ENCODE peak calls at places on chromosome 15, in four cellular contexts. One of them, this sample, is unnamed.

GRCh38 chr15:39022532-39023305 is 458.1 kb upstream of the RASGRP1 start:
- DNase-seq in K562: no peak
- DNase-seq in SK-N-SH: no peak
- DNase-seq in H1: no peak
- DNase-seq in this sample: no peak

GRCh38 chr15:52789601-52790165 is 453 bp downstream of the ONECUT1 start:
- DNase-seq in K562: no peak
- DNase-seq in SK-N-SH: peak
- DNase-seq in H1: peak
- DNase-seq in this sample: no peak

GRCh38 chr15:62253294-62253693 is 88.2 kb upstream of the C2CD4B start:
- DNase-seq in K562: no peak
- DNase-seq in SK-N-SH: no peak
- DNase-seq in H1: no peak
- DNase-seq in this sample: no peak

GRCh38 chr15:50873935-50874353 is 34.5 kb upstream of the AP4E1 start:
- DNase-seq in K562: peak
- DNase-seq in SK-N-SH: no peak
- DNase-seq in H1: no peak
- DNase-seq in this sample: no peak

GRCh38 chr15:35281515-35281914 is 196.4 kb upstream of the NANOGP8 start:
- DNase-seq in K562: no peak
- DNase-seq in SK-N-SH: no peak
- DNase-seq in H1: no peak
- DNase-seq in this sample: no peak

GRCh38 chr15:64749167-64749566 is 26.2 kb downstream of the RBPMS2 start:
- DNase-seq in K562: no peak
- DNase-seq in SK-N-SH: no peak
- DNase-seq in H1: no peak
- DNase-seq in this sample: no peak

GRCh38 chr15:64046347-64047153 is at the start of gene DAPK2:
- DNase-seq in K562: peak
- DNase-seq in SK-N-SH: peak
- DNase-seq in H1: peak
- DNase-seq in this sample: peak

GRCh38 chr15:67242665-67243064 is 11.8 kb downstream of the AAGAB start:
- DNase-seq in K562: no peak
- DNase-seq in SK-N-SH: no peak
- DNase-seq in H1: no peak
- DNase-seq in this sample: no peak

GRCh38 chr15:61175024-61175423 is 54.1 kb downstream of the RORA start:
- DNase-seq in K562: no peak
- DNase-seq in SK-N-SH: no peak
- DNase-seq in H1: no peak
- DNase-seq in this sample: no peak

GRCh38 chr15:101539930-101540329 is 50.4 kb upstream of the PCSK6 start:
- DNase-seq in K562: no peak
- DNase-seq in SK-N-SH: no peak
- DNase-seq in H1: peak
- DNase-seq in this sample: no peak

GRCh38 chr15:65558336-65558735 is 28.1 kb downstream of the HACD3 start:
- DNase-seq in K562: no peak
- DNase-seq in SK-N-SH: no peak
- DNase-seq in H1: no peak
- DNase-seq in this sample: no peak

GRCh38 chr15:99335508-99335907 is 84.2 kb downstream of the LRRC28 start:
- DNase-seq in K562: no peak
- DNase-seq in SK-N-SH: no peak
- DNase-seq in H1: no peak
- DNase-seq in this sample: no peak

GRCh38 chr15:65416845-65417416 is 5.8 kb downstream of the IGDCC4 start:
- DNase-seq in K562: no peak
- DNase-seq in SK-N-SH: no peak
- DNase-seq in H1: peak
- DNase-seq in this sample: peak

GRCh38 chr15:66016199-66016598 is 146.9 kb downstream of the RAB11A start:
- DNase-seq in K562: no peak
- DNase-seq in SK-N-SH: no peak
- DNase-seq in H1: no peak
- DNase-seq in this sample: no peak

GRCh38 chr15:66089049-66089448 is 164.5 kb downstream of the MEGF11 start:
- DNase-seq in K562: no peak
- DNase-seq in SK-N-SH: peak
- DNase-seq in H1: no peak
- DNase-seq in this sample: no peak

GRCh38 chr15:29774900-29775299 is 47.4 kb downstream of the TJP1 start:
- DNase-seq in K562: no peak
- DNase-seq in SK-N-SH: no peak
- DNase-seq in H1: no peak
- DNase-seq in this sample: no peak

DNA sequence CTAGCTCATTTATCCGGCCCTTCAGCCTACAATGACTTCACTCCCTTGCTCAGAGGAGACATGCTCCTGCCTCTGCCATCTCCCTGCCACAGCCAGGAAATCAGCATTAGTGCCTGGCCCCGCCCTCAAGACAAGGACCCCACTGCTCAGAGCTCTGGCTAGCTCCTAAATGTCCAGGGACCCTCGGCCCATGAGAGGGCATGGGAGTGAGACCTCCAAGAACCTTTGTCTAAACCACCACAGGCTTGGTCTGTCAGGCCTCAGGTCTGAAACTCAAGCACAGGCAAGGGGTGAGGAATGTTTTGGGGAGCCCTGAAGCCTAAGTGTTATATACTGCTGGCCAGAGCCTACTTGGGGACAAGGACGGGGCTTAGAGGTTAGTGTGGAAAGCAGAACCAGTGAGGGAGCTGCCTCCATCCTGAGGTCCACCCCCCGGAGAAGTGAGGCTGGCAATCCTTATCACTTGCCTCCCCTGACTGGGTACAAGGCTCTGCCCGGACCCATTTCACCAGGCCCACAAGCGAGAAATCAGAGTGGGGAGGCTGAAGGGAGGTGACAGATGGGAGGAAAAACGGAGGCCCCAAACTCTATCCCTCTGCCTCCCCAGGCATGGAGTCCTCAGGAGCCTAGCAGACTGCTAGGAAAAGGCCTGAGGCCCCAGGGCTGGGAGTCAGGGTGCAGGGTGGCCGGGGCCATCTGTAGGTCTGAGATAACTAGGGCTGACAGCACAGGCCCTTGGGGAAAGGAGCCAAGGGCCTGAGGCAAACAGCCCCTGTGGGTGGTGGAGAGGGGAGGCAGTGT is 18.8 kb downstream of the SHF start:
- DNase-seq in K562: peak
- DNase-seq in SK-N-SH: peak
- DNase-seq in H1: no peak
- DNase-seq in this sample: no peak
- TF ChIP-seq TEAD4 in K562: peak
- TF ChIP-seq TEAD4 in SK-N-SH: no peak
- TF ChIP-seq TEAD4 in H1: no peak
- TF ChIP-seq TEAD4 in this sample: no peak

GRCh38 chr15:76979996-76980520 is 14.9 kb upstream of the PSTPIP1 start:
- DNase-seq in K562: no peak
- DNase-seq in SK-N-SH: no peak
- DNase-seq in H1: no peak
- DNase-seq in this sample: no peak
- TF ChIP-seq TEAD4 in K562: no peak
- TF ChIP-seq TEAD4 in SK-N-SH: no peak
- TF ChIP-seq TEAD4 in H1: no peak
- TF ChIP-seq TEAD4 in this sample: no peak

DNA sequence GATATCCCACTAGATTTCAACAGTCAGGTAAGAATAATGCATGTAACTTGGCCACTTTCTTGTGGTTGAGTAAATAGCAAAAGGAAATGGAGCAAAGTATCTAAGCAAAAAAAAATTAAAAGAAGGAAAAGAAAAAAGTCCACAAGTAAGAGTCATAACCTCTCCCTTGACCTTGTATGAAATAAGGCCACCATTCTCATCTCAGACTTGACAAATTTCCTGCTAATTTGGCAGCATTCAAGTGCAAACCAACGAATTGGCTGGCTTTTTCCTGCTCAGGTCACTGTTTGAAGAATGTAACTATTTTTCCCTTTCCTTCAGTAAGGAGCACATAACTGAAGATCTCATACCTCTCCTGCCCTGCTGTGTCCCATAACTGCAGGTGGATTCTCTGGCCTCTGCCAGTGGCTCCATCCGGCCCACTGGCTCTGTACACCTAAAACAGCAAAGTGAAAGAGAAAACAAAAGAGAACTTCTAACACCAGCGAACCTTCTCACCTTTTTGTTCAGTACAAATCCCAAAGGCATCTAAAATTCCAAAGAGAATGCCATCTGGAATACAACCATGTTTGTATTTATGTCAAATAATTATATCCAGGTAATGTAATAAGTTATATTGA is 33.4 kb upstream of the RSL24D1 start:
- DNase-seq in K562: no peak
- DNase-seq in SK-N-SH: no peak
- DNase-seq in H1: no peak
- DNase-seq in this sample: no peak
- TF ChIP-seq TEAD4 in K562: no peak
- TF ChIP-seq TEAD4 in SK-N-SH: no peak
- TF ChIP-seq TEAD4 in H1: no peak
- TF ChIP-seq TEAD4 in this sample: no peak

GRCh38 chr15:79315623-79316328 is 4.9 kb downstream of the TMED3 start:
- DNase-seq in K562: no peak
- DNase-seq in SK-N-SH: no peak
- DNase-seq in H1: no peak
- DNase-seq in this sample: no peak

GRCh38 chr15:79311901-79312553 is 1.1 kb downstream of the TMED3 start:
- DNase-seq in K562: peak
- DNase-seq in SK-N-SH: peak
- DNase-seq in H1: no peak
- DNase-seq in this sample: no peak

GRCh38 chr15:79316864-79317263 is 6.0 kb downstream of the TMED3 start:
- DNase-seq in K562: no peak
- DNase-seq in SK-N-SH: no peak
- DNase-seq in H1: no peak
- DNase-seq in this sample: no peak

GRCh38 chr15:79314186-79314585 is 3.3 kb downstream of the TMED3 start:
- DNase-seq in K562: no peak
- DNase-seq in SK-N-SH: no peak
- DNase-seq in H1: no peak
- DNase-seq in this sample: no peak

DNA sequence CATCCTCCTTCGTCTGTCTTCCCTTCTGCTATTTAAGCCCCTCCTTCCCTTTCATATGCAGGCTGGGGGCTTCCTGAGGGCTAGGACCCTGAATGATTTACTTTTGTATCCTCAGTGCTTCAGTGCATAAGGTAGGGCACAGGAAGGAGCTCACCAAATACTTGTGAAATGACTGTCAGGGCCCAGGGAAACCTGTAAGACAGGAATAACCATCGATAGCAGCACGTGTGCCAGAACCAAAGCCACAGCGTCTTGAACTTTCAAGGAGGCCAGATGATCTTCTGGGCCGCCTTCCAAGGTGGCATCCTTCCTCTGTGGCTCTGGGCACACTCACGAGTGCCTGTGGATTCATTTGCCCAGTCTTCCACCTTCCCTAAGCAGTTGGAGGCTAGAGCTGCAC is 3.9 kb downstream of the TMED3 start:
- DNase-seq in K562: no peak
- DNase-seq in SK-N-SH: no peak
- DNase-seq in H1: no peak
- DNase-seq in this sample: no peak
- TF ChIP-seq TEAD4 in K562: no peak
- TF ChIP-seq TEAD4 in SK-N-SH: no peak
- TF ChIP-seq TEAD4 in H1: no peak
- TF ChIP-seq TEAD4 in this sample: no peak

DNA sequence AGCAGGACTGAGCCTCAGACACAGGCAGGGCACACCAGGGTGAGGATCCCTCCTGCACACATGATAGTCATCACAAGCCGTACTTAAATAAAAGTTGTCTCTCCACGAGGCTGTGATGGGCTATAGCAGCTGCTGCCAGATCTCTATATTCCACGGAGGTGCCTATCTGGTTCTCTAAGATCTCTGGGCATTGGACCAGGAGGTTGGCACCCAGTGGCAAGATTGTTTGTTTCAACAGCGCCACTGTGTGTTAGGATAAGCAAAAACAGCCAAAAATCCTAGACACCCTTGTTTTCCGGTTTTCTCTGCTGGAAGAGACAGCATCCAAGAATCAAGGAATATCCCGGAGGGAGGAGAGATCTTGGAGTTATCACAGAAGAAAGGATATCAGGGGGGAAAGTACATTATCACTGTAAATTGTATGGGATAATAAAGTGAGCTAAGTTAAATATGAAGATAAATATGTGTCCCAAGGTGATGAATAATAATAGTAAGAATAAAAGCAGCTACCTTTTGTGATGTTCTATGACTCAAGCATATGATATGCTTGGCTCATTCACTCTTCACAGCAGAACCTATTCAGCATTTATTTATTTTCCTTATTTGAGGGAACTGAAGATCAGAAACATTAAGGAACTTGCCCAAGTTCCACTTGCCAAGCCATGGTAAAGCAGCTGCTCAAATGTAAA is 90.6 kb upstream of the AKAP13 start:
- DNase-seq in K562: no peak
- DNase-seq in SK-N-SH: peak
- DNase-seq in H1: no peak
- DNase-seq in this sample: no peak
- TF ChIP-seq TEAD4 in K562: no peak
- TF ChIP-seq TEAD4 in SK-N-SH: no peak
- TF ChIP-seq TEAD4 in H1: no peak
- TF ChIP-seq TEAD4 in this sample: no peak

DNA sequence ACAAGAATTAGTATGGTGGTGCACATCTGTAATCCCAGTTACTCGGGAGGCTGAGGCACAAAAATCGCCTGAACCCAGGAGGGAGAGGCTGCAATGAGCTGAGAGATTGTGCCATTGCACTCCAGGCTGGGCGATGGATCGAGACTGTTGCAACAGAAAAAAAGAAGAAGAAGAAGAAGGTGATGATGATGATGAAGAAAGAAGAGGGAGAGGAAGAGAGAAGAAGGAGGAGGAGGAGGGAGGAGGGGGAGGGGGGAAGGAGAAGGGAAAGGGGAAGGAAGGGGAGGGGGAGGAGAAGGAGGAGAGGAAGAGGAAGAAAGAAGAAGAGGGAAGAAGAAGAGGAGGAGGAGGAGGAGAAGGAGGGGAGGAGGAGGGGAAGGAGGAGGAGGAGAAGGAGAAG is 33.2 kb upstream of the ZNF710 start:
- DNase-seq in K562: no peak
- DNase-seq in SK-N-SH: no peak
- DNase-seq in H1: no peak
- DNase-seq in this sample: no peak
- TF ChIP-seq TEAD4 in K562: no peak
- TF ChIP-seq TEAD4 in SK-N-SH: no peak
- TF ChIP-seq TEAD4 in H1: no peak
- TF ChIP-seq TEAD4 in this sample: no peak

GRCh38 chr15:80160570-80161156 is 7.9 kb downstream of the FAH start:
- DNase-seq in K562: peak
- DNase-seq in SK-N-SH: no peak
- DNase-seq in H1: no peak
- DNase-seq in this sample: no peak
- TF ChIP-seq TEAD4 in K562: peak
- TF ChIP-seq TEAD4 in SK-N-SH: no peak
- TF ChIP-seq TEAD4 in H1: no peak
- TF ChIP-seq TEAD4 in this sample: no peak